ENCODE peak calls at places on chromosome 20, in five cellular contexts. A is ovary, R is mesothelial cell of epicardium, F is fibroblast of the aortic adventitia, C is WTC11. U is an unnamed sample.

GRCh38 chr20:57269148-57269984 is 2.9 kb upstream of the BMP7 start:
- DNase-seq in A (no peak), R (no peak), F (no peak), C (no peak), U (no peak)

GRCh38 chr20:51185861-51186260 is 163.0 kb upstream of the KCNG1 start:
- DNase-seq in F (no peak), R (no peak), C (no peak), A (no peak), U (no peak)

GRCh38 chr20:45036044-45036755 is 64.7 kb downstream of the KCNS1 start:
- DNase-seq in A (no peak), R (no peak), C (no peak), F (peak; percentile 70), U (no peak)

GRCh38 chr20:21832442-21833152 is 127.1 kb downstream of the PAX1 start:
- DNase-seq in C (no peak), A (no peak), R (no peak), F (no peak), U (no peak)

GRCh38 chr20:51399138-51399890 is 143.2 kb downstream of the NFATC2 start:
- DNase-seq in R (no peak), C (no peak), F (no peak), A (no peak), U (no peak)

GRCh38 chr20:9458075-9458818 is 56.1 kb upstream of the LAMP5 start:
- DNase-seq in R (no peak), A (no peak), F (no peak), C (peak; percentile 47), U (peak; percentile 36)

GRCh38 chr20:9500121-9500911 is 14.1 kb upstream of the LAMP5 start:
- DNase-seq in R (no peak), A (no peak), F (no peak), C (no peak), U (no peak)

GRCh38 chr20:2210646-2211556 is 84.9 kb upstream of the TGM3 start:
- DNase-seq in A (no peak), C (no peak), R (no peak), F (peak; percentile 88), U (no peak)

GRCh38 chr20:13158339-13158738 is 62.7 kb upstream of the ISM1 start:
- DNase-seq in R (no peak), F (peak; percentile 33), C (no peak), A (no peak), U (no peak)

GRCh38 chr20:32775240-32775991 is 13.2 kb downstream of the DNMT3B start:
- DNase-seq in A (no peak), C (no peak), R (no peak), F (no peak), U (no peak)

GRCh38 chr20:57849126-57849867 is 139.5 kb upstream of the PMEPA1 start:
- DNase-seq in C (no peak), R (no peak), A (no peak), F (peak; percentile 21), U (no peak)

GRCh38 chr20:63314566-63315239 is 21.7 kb downstream of the COL20A1 start:
- DNase-seq in C (no peak), A (peak; percentile 28), F (no peak), R (no peak), U (no peak)

GRCh38 chr20:53190225-53190624 is 218.1 kb downstream of the TSHZ2 start:
- DNase-seq in F (no peak), C (no peak), A (no peak), R (no peak), U (no peak)

GRCh38 chr20:57838670-57839142 is 128.9 kb upstream of the PMEPA1 start:
- DNase-seq in R (no peak), F (no peak), C (no peak), A (peak; percentile 69), U (no peak)

GRCh38 chr20:62621251-62622110 is 20.8 kb upstream of the SLCO4A1 start:
- DNase-seq in A (no peak), F (no peak), C (no peak), R (no peak), U (no peak)

GRCh38 chr20:17747431-17747846 is 47.7 kb downstream of the BANF2 start:
- DNase-seq in A (no peak), R (no peak), C (no peak), F (peak; percentile 79), U (no peak)

GRCh38 chr20:31966991-31967655 is 828 bp upstream of the XKR7 start:
- DNase-seq in R (no peak), F (no peak), A (no peak), C (no peak), U (no peak)

GRCh38 chr20:16158090-16158975 is 414.9 kb downstream of the KIF16B start:
- DNase-seq in A (no peak), F (no peak), C (no peak), R (no peak), U (no peak)

GRCh38 chr20:38197217-38198008 is 32.3 kb upstream of the TGM2 start:
- DNase-seq in A (no peak), C (no peak), R (no peak), F (no peak), U (no peak)

GRCh38 chr20:36241678-36242077 is 5.4 kb downstream of the AAR2 start:
- DNase-seq in F (no peak), R (no peak), A (no peak), C (no peak), U (no peak)

GRCh38 chr20:33995053-33995816 is 1.5 kb downstream of the RALY start:
- DNase-seq in R (no peak), A (no peak), C (no peak), F (peak; percentile 68), U (no peak)

GRCh38 chr20:51623255-51623654 is 80.7 kb upstream of the NFATC2 start:
- DNase-seq in C (no peak), R (no peak), A (no peak), F (no peak), U (no peak)

GRCh38 chr20:54067606-54068174 is 2.7 kb downstream of the BCAS1 start:
- DNase-seq in R (no peak), A (no peak), C (no peak), F (no peak), U (no peak)

GRCh38 chr20:17281478-17281877 is 54.6 kb downstream of the PCSK2 start:
- DNase-seq in F (no peak), R (no peak), C (peak; percentile 82), A (no peak), U (peak; percentile 52)

GRCh38 chr20:43937586-43937985 is 22.9 kb downstream of the TOX2 start:
- DNase-seq in C (no peak), F (peak; percentile 90), A (no peak), R (no peak), U (no peak)

GRCh38 chr20:6644818-6645620 is 122.5 kb upstream of the BMP2 start:
- DNase-seq in C (no peak), F (no peak), A (no peak), R (no peak), U (no peak)

GRCh38 chr20:10701607-10702006 is 27.8 kb upstream of the JAG1 start:
- DNase-seq in R (no peak), F (no peak), A (no peak), C (no peak), U (no peak)
- TF ChIP-seq CTCF in R (no peak), F (no peak), A (no peak), C (no peak), U (peak; percentile 47)

GRCh38 chr20:50152394-50153152 is 950 bp downstream of the PEDS1 start:
- DNase-seq in A (no peak), R (no peak), C (no peak), F (no peak), U (no peak)
- TF ChIP-seq CTCF in A (no peak), R (no peak), C (no peak), F (peak; percentile 1), U (no peak)

DNA sequence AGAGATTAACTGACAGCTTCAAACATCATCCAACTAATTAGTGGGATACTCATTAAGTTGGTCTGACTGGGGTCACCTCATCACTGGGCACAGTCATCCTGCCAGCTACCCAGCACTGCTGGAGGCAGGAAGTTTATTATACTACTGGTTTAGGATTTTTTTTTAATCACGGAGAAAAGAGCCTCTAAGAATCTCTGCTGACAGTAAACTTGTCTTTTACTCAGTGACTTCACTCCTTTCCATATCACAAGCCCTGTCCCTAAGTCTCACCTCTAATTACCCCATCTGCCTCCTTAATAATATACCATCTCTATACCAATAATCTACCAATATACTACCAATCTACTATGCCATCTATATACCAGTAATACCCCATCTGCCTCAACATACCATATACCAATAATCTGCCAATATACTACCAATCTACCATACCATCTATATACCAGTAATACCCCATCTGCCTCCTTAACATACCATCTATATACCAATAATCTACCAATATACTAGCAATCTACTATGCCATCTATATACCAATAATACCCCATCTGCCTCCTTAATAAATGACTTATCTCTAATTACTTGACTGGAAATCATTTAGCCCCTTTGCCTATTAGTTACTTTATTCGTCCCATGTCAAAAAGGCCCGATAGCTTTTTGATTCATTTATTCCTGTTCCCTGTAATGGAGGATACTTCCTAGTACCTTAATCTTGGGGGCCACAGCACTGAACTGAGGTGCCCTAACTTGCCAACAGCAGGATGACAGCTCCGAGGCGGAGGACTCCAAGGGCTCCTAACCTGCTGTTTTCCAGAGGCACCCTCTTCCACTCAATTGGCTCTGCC is 5.0 kb downstream of the ATP5F1E start:
- DNase-seq in A (no peak), F (no peak), C (no peak), R (no peak), U (no peak)
- TF ChIP-seq CTCF in A (no peak), F (no peak), C (no peak), R (no peak), U (no peak)

GRCh38 chr20:47663354-47664067 is 121.8 kb downstream of the SULF2 start:
- DNase-seq in R (peak; percentile 67), A (peak; percentile 90), C (peak; percentile 93), F (peak; percentile 80), U (peak; percentile 92)

GRCh38 chr20:47664744-47665143 is 120.5 kb downstream of the SULF2 start:
- DNase-seq in C (no peak), R (no peak), A (no peak), F (no peak), U (no peak)

GRCh38 chr20:47665221-47665991 is 119.9 kb downstream of the SULF2 start:
- DNase-seq in A (peak; percentile 60), R (no peak), F (no peak), C (no peak), U (no peak)

GRCh38 chr20:47662483-47663353 is 122.6 kb downstream of the SULF2 start:
- DNase-seq in C (no peak), A (no peak), R (no peak), F (peak; percentile 17), U (no peak)

DNA sequence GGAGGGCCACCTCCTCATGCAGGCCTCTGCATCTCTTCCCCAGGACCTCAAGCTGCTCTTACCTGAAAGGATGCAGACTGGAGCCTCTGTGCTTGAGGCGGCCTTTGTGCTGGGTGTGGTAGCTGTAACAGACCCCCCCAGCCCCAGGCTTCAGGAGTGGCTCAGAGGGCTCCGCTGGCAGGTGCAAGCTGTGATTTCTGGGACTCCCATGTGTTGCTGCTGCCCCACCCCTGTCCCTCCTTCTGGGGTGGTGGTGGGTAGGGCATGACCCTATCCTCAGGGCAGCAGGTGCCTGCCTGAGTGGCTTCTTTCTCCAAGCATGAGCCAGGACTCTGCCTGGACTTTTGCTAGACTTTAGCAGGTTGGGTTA is 121.2 kb downstream of the SULF2 start:
- DNase-seq in A (no peak), F (no peak), R (no peak), C (no peak), U (no peak)
- TF ChIP-seq CTCF in A (no peak), F (no peak), R (no peak), C (no peak), U (no peak)